ENCODE peak calls at places on chromosomes 7 and 10, in nine cellular contexts. H is D721Med; Q is GM12891; B is stimulated activated naive CD4-positive, alpha-beta T cell; N is memory B cell; Y is foreskin keratinocyte; S is activated naive CD8-positive, alpha-beta T cell treated with anti-CD3 and anti-CD28 coated beads, Interleukin-2, amount 50 U/mL, for 16 hours; K is AG10803; A is AG04450. P is an unnamed sample.

GRCh38 chr10:68212721-68213352 is 19.1 kb downstream of the ATOH7 start:
- DNase-seq in H (no peak), Q (no peak), B (no peak), N (peak; percentile 7), Y (peak; percentile 20), S (no peak), K (peak; percentile 45), A (no peak), P (no peak)

GRCh38 chr7:24980695-24981543 is 941 bp upstream of the OSBPL3 start:
- DNase-seq in H (no peak), Q (peak; percentile 31), B (peak; percentile 40), N (no peak), Y (peak; percentile 73), S (no peak), K (peak; percentile 50), A (no peak), P (peak; percentile 6)

GRCh38 chr10:131206136-131206995 is 105.2 kb downstream of the TCERG1L start:
- DNase-seq in H (no peak), Q (no peak), B (no peak), N (no peak), Y (no peak), S (no peak), K (no peak), A (no peak), P (no peak)

GRCh38 chr10:91493313-91493712 is 83.2 kb downstream of the HECTD2 start:
- DNase-seq in H (no peak), Q (no peak), B (no peak), N (no peak), Y (peak; percentile 45), S (no peak), K (peak; percentile 59), A (no peak), P (no peak)

GRCh38 chr7:104156842-104157277 is 51.0 kb downstream of the ORC5 start:
- DNase-seq in H (no peak), Q (no peak), B (no peak), N (no peak), Y (peak; percentile 8), S (no peak), K (peak; percentile 32), A (no peak), P (no peak)

GRCh38 chr10:68096913-68097509 is 12.3 kb upstream of the MYPN start:
- DNase-seq in H (no peak), Q (no peak), B (no peak), N (no peak), Y (peak; percentile 90), S (no peak), K (peak; percentile 93), A (no peak), P (no peak)

GRCh38 chr7:137981668-137982067 is 20.2 kb downstream of the CREB3L2 start:
- DNase-seq in H (no peak), Q (no peak), B (no peak), N (no peak), Y (no peak), S (no peak), K (no peak), A (no peak), P (no peak)

GRCh38 chr7:22668971-22669401 is 58.0 kb upstream of the IL6 start:
- DNase-seq in H (no peak), Q (no peak), B (no peak), N (no peak), Y (no peak), S (no peak), K (no peak), A (no peak), P (no peak)

GRCh38 chr7:110918949-110919548 is 171.9 kb upstream of the LRRN3 start:
- DNase-seq in H (no peak), Q (no peak), B (no peak), N (no peak), Y (no peak), S (no peak), K (no peak), A (no peak), P (no peak)

GRCh38 chr7:106217089-106217542 is 67.7 kb downstream of the NAMPT start:
- DNase-seq in H (no peak), Q (no peak), B (no peak), N (no peak), Y (peak; percentile 9), S (no peak), K (peak; percentile 23), A (no peak), P (no peak)

GRCh38 chr10:62238880-62239279 is 29.8 kb downstream of the RTKN2 start:
- DNase-seq in H (no peak), Q (no peak), B (no peak), N (no peak), Y (no peak), S (no peak), K (no peak), A (no peak), P (no peak)

GRCh38 chr10:100340948-100341847 is 5.8 kb upstream of the SCD start:
- DNase-seq in H (no peak), Q (no peak), B (no peak), N (no peak), Y (no peak), S (no peak), K (no peak), A (no peak), P (no peak)

GRCh38 chr10:14476641-14477407 is 146.1 kb upstream of the FRMD4A start:
- DNase-seq in H (no peak), Q (no peak), B (no peak), N (no peak), Y (peak; percentile 91), S (no peak), K (peak; percentile 94), A (no peak), P (no peak)

GRCh38 chr10:78765726-78766335 is 302.9 kb upstream of the ZMIZ1 start:
- DNase-seq in H (no peak), Q (no peak), B (no peak), N (no peak), Y (no peak), S (no peak), K (no peak), A (no peak), P (no peak)

GRCh38 chr10:22335204-22335956 is 9.9 kb upstream of the SPAG6 start:
- DNase-seq in H (no peak), Q (no peak), B (peak; percentile 61), N (peak; percentile 76), Y (peak; percentile 21), S (no peak), K (peak; percentile 61), A (no peak), P (peak; percentile 67)

GRCh38 chr7:2399848-2400587 is 3.4 kb upstream of the CHST12 start:
- DNase-seq in H (no peak), Q (no peak), B (no peak), N (no peak), Y (peak; percentile 77), S (no peak), K (peak; percentile 98), A (peak; percentile 87), P (no peak)